ENCODE peak calls at places on chromosomes 13 and 19, in six cellular contexts. One of them, this sample, is unnamed.

GRCh38 chr13:27500806-27501534 is 50.6 kb upstream of the MTIF3 start:
- DNase-seq in DMS 273 treated with DMSO at 0.1 percent for 48 hours: no peak
- DNase-seq in substantia nigra: no peak
- DNase-seq in activated gamma-delta T cell treated with anti-CD3 and anti-CD28 coated beads, Interleukin-2, amount 50 U/mL, for 16 hours: no peak
- DNase-seq in ELR: no peak
- DNase-seq in HEK293T: no peak
- DNase-seq in this sample: no peak

GRCh38 chr19:40445945-40446784 is 2.0 kb upstream of the SERTAD3 start:
- DNase-seq in HEK293T: no peak
- DNase-seq in ELR: no peak
- DNase-seq in DMS 273 treated with DMSO at 0.1 percent for 48 hours: no peak
- DNase-seq in activated gamma-delta T cell treated with anti-CD3 and anti-CD28 coated beads, Interleukin-2, amount 50 U/mL, for 16 hours: no peak
- DNase-seq in substantia nigra: no peak
- DNase-seq in this sample: no peak

GRCh38 chr13:77522444-77522843 is 13.1 kb upstream of the SCEL start:
- DNase-seq in ELR: no peak
- DNase-seq in substantia nigra: no peak
- DNase-seq in activated gamma-delta T cell treated with anti-CD3 and anti-CD28 coated beads, Interleukin-2, amount 50 U/mL, for 16 hours: no peak
- DNase-seq in HEK293T: no peak
- DNase-seq in DMS 273 treated with DMSO at 0.1 percent for 48 hours: no peak
- DNase-seq in this sample: no peak

GRCh38 chr13:94617389-94618000 is 15.8 kb downstream of the GPR180 start:
- DNase-seq in activated gamma-delta T cell treated with anti-CD3 and anti-CD28 coated beads, Interleukin-2, amount 50 U/mL, for 16 hours: no peak
- DNase-seq in DMS 273 treated with DMSO at 0.1 percent for 48 hours: no peak
- DNase-seq in ELR: peak
- DNase-seq in substantia nigra: no peak
- DNase-seq in HEK293T: peak
- DNase-seq in this sample: peak

GRCh38 chr13:112814905-112815585 is 125.2 kb downstream of the ATP11A start:
- DNase-seq in substantia nigra: no peak
- DNase-seq in DMS 273 treated with DMSO at 0.1 percent for 48 hours: no peak
- DNase-seq in HEK293T: no peak
- DNase-seq in ELR: peak
- DNase-seq in activated gamma-delta T cell treated with anti-CD3 and anti-CD28 coated beads, Interleukin-2, amount 50 U/mL, for 16 hours: no peak
- DNase-seq in this sample: no peak

GRCh38 chr19:45762870-45763631 is 6.0 kb downstream of the SIX5 start:
- DNase-seq in ELR: no peak
- DNase-seq in activated gamma-delta T cell treated with anti-CD3 and anti-CD28 coated beads, Interleukin-2, amount 50 U/mL, for 16 hours: no peak
- DNase-seq in HEK293T: no peak
- DNase-seq in substantia nigra: no peak
- DNase-seq in DMS 273 treated with DMSO at 0.1 percent for 48 hours: no peak
- DNase-seq in this sample: no peak

GRCh38 chr19:49592486-49593232 is 1.7 kb downstream of the PRR12 start:
- DNase-seq in DMS 273 treated with DMSO at 0.1 percent for 48 hours: no peak
- DNase-seq in substantia nigra: no peak
- DNase-seq in HEK293T: no peak
- DNase-seq in activated gamma-delta T cell treated with anti-CD3 and anti-CD28 coated beads, Interleukin-2, amount 50 U/mL, for 16 hours: no peak
- DNase-seq in ELR: peak
- DNase-seq in this sample: peak

GRCh38 chr13:49746111-49746510 is 46.4 kb downstream of the KPNA3 start:
- DNase-seq in DMS 273 treated with DMSO at 0.1 percent for 48 hours: no peak
- DNase-seq in HEK293T: no peak
- DNase-seq in activated gamma-delta T cell treated with anti-CD3 and anti-CD28 coated beads, Interleukin-2, amount 50 U/mL, for 16 hours: no peak
- DNase-seq in ELR: no peak
- DNase-seq in substantia nigra: no peak
- DNase-seq in this sample: no peak

GRCh38 chr19:10251792-10252694 is at the start of gene MRPL4:
- DNase-seq in activated gamma-delta T cell treated with anti-CD3 and anti-CD28 coated beads, Interleukin-2, amount 50 U/mL, for 16 hours: peak
- DNase-seq in substantia nigra: peak
- DNase-seq in ELR: peak
- DNase-seq in DMS 273 treated with DMSO at 0.1 percent for 48 hours: peak
- DNase-seq in HEK293T: peak
- DNase-seq in this sample: peak

GRCh38 chr13:80704369-80704768 is 363.4 kb upstream of the SPRY2 start:
- DNase-seq in DMS 273 treated with DMSO at 0.1 percent for 48 hours: no peak
- DNase-seq in HEK293T: no peak
- DNase-seq in ELR: no peak
- DNase-seq in activated gamma-delta T cell treated with anti-CD3 and anti-CD28 coated beads, Interleukin-2, amount 50 U/mL, for 16 hours: no peak
- DNase-seq in substantia nigra: no peak
- DNase-seq in this sample: no peak

GRCh38 chr19:34713262-34713637 is 20.8 kb upstream of the ZNF181 start:
- DNase-seq in substantia nigra: no peak
- DNase-seq in ELR: no peak
- DNase-seq in DMS 273 treated with DMSO at 0.1 percent for 48 hours: no peak
- DNase-seq in activated gamma-delta T cell treated with anti-CD3 and anti-CD28 coated beads, Interleukin-2, amount 50 U/mL, for 16 hours: no peak
- DNase-seq in HEK293T: no peak
- DNase-seq in this sample: no peak

GRCh38 chr13:40568672-40569350 is 97.6 kb downstream of the FOXO1 start:
- DNase-seq in DMS 273 treated with DMSO at 0.1 percent for 48 hours: no peak
- DNase-seq in ELR: no peak
- DNase-seq in HEK293T: no peak
- DNase-seq in activated gamma-delta T cell treated with anti-CD3 and anti-CD28 coated beads, Interleukin-2, amount 50 U/mL, for 16 hours: no peak
- DNase-seq in substantia nigra: no peak
- DNase-seq in this sample: no peak

GRCh38 chr13:76812971-76813691 is 73.1 kb downstream of the KCTD12 start:
- DNase-seq in HEK293T: no peak
- DNase-seq in ELR: no peak
- DNase-seq in activated gamma-delta T cell treated with anti-CD3 and anti-CD28 coated beads, Interleukin-2, amount 50 U/mL, for 16 hours: no peak
- DNase-seq in DMS 273 treated with DMSO at 0.1 percent for 48 hours: no peak
- DNase-seq in substantia nigra: no peak
- DNase-seq in this sample: no peak

GRCh38 chr19:48741222-48741999 is 1.0 kb upstream of the RASIP1 start:
- DNase-seq in substantia nigra: no peak
- DNase-seq in DMS 273 treated with DMSO at 0.1 percent for 48 hours: no peak
- DNase-seq in activated gamma-delta T cell treated with anti-CD3 and anti-CD28 coated beads, Interleukin-2, amount 50 U/mL, for 16 hours: no peak
- DNase-seq in ELR: no peak
- DNase-seq in HEK293T: peak
- DNase-seq in this sample: no peak

GRCh38 chr13:50006426-50007135 is 8.7 kb upstream of the KCNRG start:
- DNase-seq in ELR: no peak
- DNase-seq in activated gamma-delta T cell treated with anti-CD3 and anti-CD28 coated beads, Interleukin-2, amount 50 U/mL, for 16 hours: no peak
- DNase-seq in DMS 273 treated with DMSO at 0.1 percent for 48 hours: no peak
- DNase-seq in substantia nigra: no peak
- DNase-seq in HEK293T: no peak
- DNase-seq in this sample: no peak

GRCh38 chr13:57825066-57825465 is 193.5 kb downstream of the PCDH17 start:
- DNase-seq in DMS 273 treated with DMSO at 0.1 percent for 48 hours: no peak
- DNase-seq in HEK293T: no peak
- DNase-seq in activated gamma-delta T cell treated with anti-CD3 and anti-CD28 coated beads, Interleukin-2, amount 50 U/mL, for 16 hours: no peak
- DNase-seq in substantia nigra: no peak
- DNase-seq in ELR: no peak
- DNase-seq in this sample: no peak

GRCh38 chr19:1151917-1152601 is 22.0 kb downstream of the SBNO2 start:
- DNase-seq in HEK293T: no peak
- DNase-seq in ELR: no peak
- DNase-seq in substantia nigra: no peak
- DNase-seq in DMS 273 treated with DMSO at 0.1 percent for 48 hours: no peak
- DNase-seq in activated gamma-delta T cell treated with anti-CD3 and anti-CD28 coated beads, Interleukin-2, amount 50 U/mL, for 16 hours: no peak
- DNase-seq in this sample: no peak

GRCh38 chr19:46009530-46010510 is 13.0 kb downstream of the PGLYRP1 start:
- DNase-seq in HEK293T: peak
- DNase-seq in substantia nigra: peak
- DNase-seq in activated gamma-delta T cell treated with anti-CD3 and anti-CD28 coated beads, Interleukin-2, amount 50 U/mL, for 16 hours: peak
- DNase-seq in ELR: peak
- DNase-seq in DMS 273 treated with DMSO at 0.1 percent for 48 hours: peak
- DNase-seq in this sample: peak

GRCh38 chr19:2048959-2049740 is 1.9 kb downstream of the MKNK2 start:
- DNase-seq in activated gamma-delta T cell treated with anti-CD3 and anti-CD28 coated beads, Interleukin-2, amount 50 U/mL, for 16 hours: no peak
- DNase-seq in substantia nigra: no peak
- DNase-seq in DMS 273 treated with DMSO at 0.1 percent for 48 hours: no peak
- DNase-seq in HEK293T: no peak
- DNase-seq in ELR: peak
- DNase-seq in this sample: no peak

GRCh38 chr13:98214008-98214643 is 37.1 kb upstream of the RNF113B start:
- DNase-seq in ELR: peak
- DNase-seq in DMS 273 treated with DMSO at 0.1 percent for 48 hours: peak
- DNase-seq in activated gamma-delta T cell treated with anti-CD3 and anti-CD28 coated beads, Interleukin-2, amount 50 U/mL, for 16 hours: no peak
- DNase-seq in HEK293T: no peak
- DNase-seq in substantia nigra: no peak
- DNase-seq in this sample: no peak

GRCh38 chr13:34561033-34561432 is 381.0 kb upstream of the NBEA start:
- DNase-seq in DMS 273 treated with DMSO at 0.1 percent for 48 hours: no peak
- DNase-seq in substantia nigra: no peak
- DNase-seq in activated gamma-delta T cell treated with anti-CD3 and anti-CD28 coated beads, Interleukin-2, amount 50 U/mL, for 16 hours: no peak
- DNase-seq in ELR: no peak
- DNase-seq in HEK293T: no peak
- DNase-seq in this sample: no peak

GRCh38 chr19:7767487-7767886 is 4.4 kb downstream of the CLEC4M start:
- DNase-seq in activated gamma-delta T cell treated with anti-CD3 and anti-CD28 coated beads, Interleukin-2, amount 50 U/mL, for 16 hours: no peak
- DNase-seq in HEK293T: no peak
- DNase-seq in DMS 273 treated with DMSO at 0.1 percent for 48 hours: no peak
- DNase-seq in substantia nigra: no peak
- DNase-seq in ELR: no peak
- DNase-seq in this sample: no peak

GRCh38 chr19:50042363-50043024 is 16.7 kb downstream of the ZNF473 start:
- DNase-seq in ELR: no peak
- DNase-seq in HEK293T: no peak
- DNase-seq in DMS 273 treated with DMSO at 0.1 percent for 48 hours: no peak
- DNase-seq in activated gamma-delta T cell treated with anti-CD3 and anti-CD28 coated beads, Interleukin-2, amount 50 U/mL, for 16 hours: no peak
- DNase-seq in substantia nigra: no peak
- DNase-seq in this sample: no peak